ENCODE peak calls at places on chromosomes 12 and 14, in four cellular contexts. One of them, this sample, is unnamed.

GRCh38 chr12:79127268-79127895 is 262.8 kb downstream of the SYT1 start:
- DNase-seq in GM12891: no peak
- DNase-seq in lung: no peak
- DNase-seq in KG1: no peak
- DNase-seq in this sample: no peak

GRCh38 chr12:104411826-104412626 is 44.7 kb upstream of the CHST11 start:
- DNase-seq in KG1: no peak
- DNase-seq in GM12891: no peak
- DNase-seq in lung: no peak
- DNase-seq in this sample: no peak

GRCh38 chr12:128938886-128939285 is 85.6 kb downstream of the GLT1D1 start:
- DNase-seq in GM12891: no peak
- DNase-seq in lung: peak
- DNase-seq in KG1: no peak
- DNase-seq in this sample: no peak

GRCh38 chr14:82855912-82856381 is 1322.3 kb upstream of the SEL1L start:
- DNase-seq in GM12891: no peak
- DNase-seq in KG1: peak
- DNase-seq in lung: no peak
- DNase-seq in this sample: no peak

GRCh38 chr14:23633160-23633701 is 2.9 kb upstream of the DHRS2 start:
- DNase-seq in KG1: no peak
- DNase-seq in lung: no peak
- DNase-seq in GM12891: no peak
- DNase-seq in this sample: no peak

GRCh38 chr12:124666722-124667259 is 99.4 kb upstream of the NCOR2 start:
- DNase-seq in KG1: no peak
- DNase-seq in GM12891: no peak
- DNase-seq in lung: no peak
- DNase-seq in this sample: no peak

GRCh38 chr14:34770901-34771300 is 56.5 kb upstream of the CFL2 start:
- DNase-seq in KG1: no peak
- DNase-seq in GM12891: no peak
- DNase-seq in lung: no peak
- DNase-seq in this sample: no peak

GRCh38 chr12:9106610-9107541 is 8.8 kb downstream of the A2M start:
- DNase-seq in KG1: no peak
- DNase-seq in lung: no peak
- DNase-seq in GM12891: no peak
- DNase-seq in this sample: no peak

GRCh38 chr12:109656681-109657262 is 56.9 kb upstream of the FAM222A start:
- DNase-seq in lung: no peak
- DNase-seq in GM12891: no peak
- DNase-seq in KG1: no peak
- DNase-seq in this sample: no peak

GRCh38 chr14:97179573-97179972 is 382.4 kb downstream of the VRK1 start:
- DNase-seq in lung: no peak
- DNase-seq in GM12891: no peak
- DNase-seq in KG1: no peak
- DNase-seq in this sample: no peak

GRCh38 chr14:74608959-74609611 is 3.0 kb downstream of the LTBP2 start:
- DNase-seq in KG1: peak
- DNase-seq in lung: peak
- DNase-seq in GM12891: peak
- DNase-seq in this sample: peak

GRCh38 chr12:106773945-106774807 is at the start of gene RIC8B:
- DNase-seq in lung: peak
- DNase-seq in KG1: peak
- DNase-seq in GM12891: peak
- DNase-seq in this sample: peak

GRCh38 chr14:69715725-69716482 is 51.0 kb upstream of the SRSF5 start:
- DNase-seq in lung: peak
- DNase-seq in GM12891: no peak
- DNase-seq in KG1: no peak
- DNase-seq in this sample: no peak

GRCh38 chr14:74804219-74804825 is 41.2 kb downstream of the YLPM1 start:
- DNase-seq in lung: no peak
- DNase-seq in GM12891: peak
- DNase-seq in KG1: no peak
- DNase-seq in this sample: no peak

GRCh38 chr14:91380610-91381371 is 36.8 kb downstream of the CCDC88C start:
- DNase-seq in KG1: no peak
- DNase-seq in GM12891: no peak
- DNase-seq in lung: no peak
- DNase-seq in this sample: no peak

GRCh38 chr12:119902084-119902509 is 25.0 kb upstream of the CIT start:
- DNase-seq in KG1: peak
- DNase-seq in GM12891: peak
- DNase-seq in lung: peak
- DNase-seq in this sample: peak

GRCh38 chr12:63047146-63047545 is 103.9 kb downstream of the AVPR1A start:
- DNase-seq in lung: no peak
- DNase-seq in GM12891: no peak
- DNase-seq in KG1: no peak
- DNase-seq in this sample: no peak

GRCh38 chr12:112149596-112149995 is 24.2 kb downstream of the TRAFD1 start:
- DNase-seq in lung: peak
- DNase-seq in KG1: no peak
- DNase-seq in GM12891: no peak
- DNase-seq in this sample: no peak

GRCh38 chr12:111643428-111643826 is 42.3 kb downstream of the BRAP start:
- DNase-seq in lung: no peak
- DNase-seq in GM12891: no peak
- DNase-seq in KG1: no peak
- DNase-seq in this sample: no peak

GRCh38 chr14:36655963-36656768 is 5.5 kb upstream of the PAX9 start:
- DNase-seq in lung: no peak
- DNase-seq in KG1: no peak
- DNase-seq in GM12891: no peak
- DNase-seq in this sample: no peak

GRCh38 chr12:64099430-64099829 is 122.7 kb downstream of the KICS2 start:
- DNase-seq in lung: no peak
- DNase-seq in GM12891: no peak
- DNase-seq in KG1: no peak
- DNase-seq in this sample: no peak

GRCh38 chr12:84814664-84815245 is 97.8 kb downstream of the SLC6A15 start:
- DNase-seq in GM12891: no peak
- DNase-seq in KG1: no peak
- DNase-seq in lung: no peak
- DNase-seq in this sample: no peak

GRCh38 chr14:99511421-99512109 is 30.4 kb downstream of the CCNK start:
- DNase-seq in lung: no peak
- DNase-seq in GM12891: no peak
- DNase-seq in KG1: no peak
- DNase-seq in this sample: no peak

GRCh38 chr12:25018146-25018545 is 69.2 kb upstream of the BCAT1 start:
- DNase-seq in lung: no peak
- DNase-seq in KG1: no peak
- DNase-seq in GM12891: no peak
- DNase-seq in this sample: no peak

GRCh38 chr12:2372178-2372577 is 319.4 kb downstream of the CACNA1C start:
- DNase-seq in lung: no peak
- DNase-seq in KG1: no peak
- DNase-seq in GM12891: no peak
- DNase-seq in this sample: no peak

GRCh38 chr12:80936642-80937390 is 918 bp downstream of the LIN7A start:
- DNase-seq in KG1: no peak
- DNase-seq in lung: peak
- DNase-seq in GM12891: no peak
- DNase-seq in this sample: peak

GRCh38 chr12:92123780-92124707 is 21.6 kb downstream of the BTG1 start:
- DNase-seq in KG1: peak
- DNase-seq in lung: no peak
- DNase-seq in GM12891: no peak
- DNase-seq in this sample: no peak

GRCh38 chr12:52600941-52601481 is at the start of gene KRT72:
- DNase-seq in GM12891: no peak
- DNase-seq in KG1: no peak
- DNase-seq in lung: no peak
- DNase-seq in this sample: no peak

GRCh38 chr12:57896139-57896436 is 45.3 kb upstream of the ATP23 start:
- DNase-seq in GM12891: no peak
- DNase-seq in lung: no peak
- DNase-seq in KG1: no peak
- DNase-seq in this sample: no peak

GRCh38 chr14:59265808-59266207 is 77.3 kb downstream of the DAAM1 start:
- DNase-seq in GM12891: no peak
- DNase-seq in lung: no peak
- DNase-seq in KG1: no peak
- DNase-seq in this sample: no peak

GRCh38 chr14:21203470-21204166 is 47.8 kb upstream of the OR5AU1 start:
- DNase-seq in GM12891: no peak
- DNase-seq in lung: no peak
- DNase-seq in KG1: no peak
- DNase-seq in this sample: no peak

GRCh38 chr12:108633534-108634224 is at the start of gene SELPLG:
- DNase-seq in KG1: peak
- DNase-seq in lung: peak
- DNase-seq in GM12891: peak
- DNase-seq in this sample: peak

GRCh38 chr12:6188954-6189353 is 11.2 kb upstream of the CD9 start:
- DNase-seq in lung: no peak
- DNase-seq in GM12891: no peak
- DNase-seq in KG1: no peak
- DNase-seq in this sample: no peak

GRCh38 chr14:102502571-102502970 is 7.0 kb downstream of the ANKRD9 start:
- DNase-seq in GM12891: no peak
- DNase-seq in KG1: no peak
- DNase-seq in lung: no peak
- DNase-seq in this sample: no peak

GRCh38 chr12:98402671-98403070 is 112.7 kb upstream of the TMPO start:
- DNase-seq in KG1: no peak
- DNase-seq in lung: no peak
- DNase-seq in GM12891: no peak
- DNase-seq in this sample: no peak

GRCh38 chr12:6828671-6829531 is 694 bp downstream of the P3H3 start:
- DNase-seq in KG1: no peak
- DNase-seq in GM12891: no peak
- DNase-seq in lung: no peak
- DNase-seq in this sample: no peak

GRCh38 chr12:57096099-57096572 is 7.2 kb downstream of the NAB2 start:
- DNase-seq in lung: no peak
- DNase-seq in GM12891: no peak
- DNase-seq in KG1: no peak
- DNase-seq in this sample: no peak